ENCODE peak calls at places on chromosomes 12 and 14, in nine cellular contexts. I is kidney epithelial cell; C is left ventricle myocardium inferior; B is right lobe of liver; A is dorsolateral prefrontal cortex; S is stomach; J is CD8-positive, alpha-beta T cell; E is AG10803; Z is psoas muscle. Q is an unnamed sample.

GRCh38 chr12:12586879-12587675 is 24.4 kb upstream of the DUSP16 start:
- DNase-seq in E (no peak), J (no peak), I (no peak), C (no peak), B (no peak), Z (no peak), A (no peak), S (no peak), Q (no peak)

GRCh38 chr14:89701079-89702043 is 253.2 kb downstream of the EFCAB11 start:
- DNase-seq in J (peak; percentile 78), Z (peak; percentile 94), A (peak; percentile 78), I (peak; percentile 23), S (peak; percentile 90), E (peak; percentile 70), C (peak; percentile 90), B (peak; percentile 95), Q (peak; percentile 71)

GRCh38 chr12:133057446-133057845 is 20.1 kb downstream of the ZNF84 start:
- DNase-seq in I (no peak), A (no peak), Z (no peak), S (no peak), B (no peak), E (no peak), C (no peak), J (no peak), Q (peak; percentile 8)

GRCh38 chr14:105014032-105014431 is 6.9 kb downstream of the CDCA4 start:
- DNase-seq in B (no peak), S (no peak), Z (no peak), E (no peak), J (no peak), I (no peak), C (no peak), A (no peak), Q (no peak)

GRCh38 chr12:34051486-34051885 is 29.2 kb downstream of the ALG10 start:
- DNase-seq in I (no peak), J (no peak), S (no peak), E (no peak), Z (no peak), C (no peak), A (no peak), B (no peak), Q (no peak)

GRCh38 chr12:93244514-93245077 is 133.1 kb upstream of the NUDT4 start:
- DNase-seq in J (no peak), C (no peak), Z (no peak), E (no peak), I (no peak), A (no peak), B (no peak), S (no peak), Q (no peak)

GRCh38 chr12:71195338-71195896 is 37.6 kb upstream of the TSPAN8 start:
- DNase-seq in E (no peak), C (no peak), I (no peak), J (no peak), Z (no peak), A (no peak), B (no peak), S (no peak), Q (no peak)

GRCh38 chr12:46808317-46808716 is 17.5 kb downstream of the SLC38A4 start:
- DNase-seq in J (no peak), Z (no peak), C (no peak), B (no peak), S (no peak), E (no peak), I (no peak), A (no peak), Q (no peak)

GRCh38 chr12:41437578-41437977 is 249.5 kb downstream of the PDZRN4 start:
- DNase-seq in I (peak; percentile 16), C (no peak), A (no peak), B (no peak), Z (no peak), J (no peak), E (no peak), S (no peak), Q (peak; percentile 0)

GRCh38 chr12:123839826-123840225 is 77.7 kb downstream of the DNAH10 start:
- DNase-seq in E (no peak), J (no peak), C (no peak), B (no peak), S (no peak), Z (no peak), A (no peak), I (no peak), Q (no peak)

GRCh38 chr14:104844306-104845032 is 20.6 kb upstream of the CEP170B start:
- DNase-seq in B (peak; percentile 46), J (no peak), E (no peak), A (no peak), Z (no peak), I (no peak), S (no peak), C (no peak), Q (no peak)

GRCh38 chr14:92382677-92383076 is 59.7 kb downstream of the SLC24A4 start:
- DNase-seq in J (no peak), S (no peak), A (no peak), Z (no peak), C (no peak), B (no peak), E (no peak), I (no peak), Q (peak; percentile 4)

GRCh38 chr12:123983822-123984485 is 10.9 kb downstream of the ZNF664 start:
- DNase-seq in C (no peak), I (no peak), E (peak; percentile 76), B (no peak), S (peak; percentile 41), A (peak; percentile 69), J (peak; percentile 37), Z (no peak), Q (peak; percentile 85)

GRCh38 chr12:131087991-131088700 is 134.4 kb downstream of the ADGRD1 start:
- DNase-seq in B (peak; percentile 50), I (no peak), Z (no peak), S (peak; percentile 20), J (no peak), C (no peak), E (no peak), A (peak; percentile 31), Q (no peak)

GRCh38 chr12:753401-754237 is 1.2 kb downstream of the WNK1 start:
- DNase-seq in Z (peak; percentile 83), A (peak; percentile 61), C (peak; percentile 50), E (no peak), I (no peak), S (peak; percentile 51), B (peak; percentile 79), J (peak; percentile 16), Q (peak; percentile 29)

GRCh38 chr12:3256103-3256551 is 178.9 kb downstream of the TSPAN9 start:
- DNase-seq in S (no peak), B (no peak), C (peak; percentile 58), A (no peak), I (no peak), E (no peak), Z (peak; percentile 84), J (no peak), Q (no peak)

GRCh38 chr12:75294338-75294737 is 35.8 kb downstream of the CAPS2 start:
- DNase-seq in S (no peak), Z (no peak), I (no peak), E (no peak), A (no peak), C (no peak), J (no peak), B (no peak), Q (no peak)

GRCh38 chr12:26936559-26937442 is 980 bp downstream of the INTS13 start:
- DNase-seq in C (no peak), B (no peak), I (no peak), J (no peak), A (no peak), S (no peak), Z (no peak), E (no peak), Q (no peak)

DNA sequence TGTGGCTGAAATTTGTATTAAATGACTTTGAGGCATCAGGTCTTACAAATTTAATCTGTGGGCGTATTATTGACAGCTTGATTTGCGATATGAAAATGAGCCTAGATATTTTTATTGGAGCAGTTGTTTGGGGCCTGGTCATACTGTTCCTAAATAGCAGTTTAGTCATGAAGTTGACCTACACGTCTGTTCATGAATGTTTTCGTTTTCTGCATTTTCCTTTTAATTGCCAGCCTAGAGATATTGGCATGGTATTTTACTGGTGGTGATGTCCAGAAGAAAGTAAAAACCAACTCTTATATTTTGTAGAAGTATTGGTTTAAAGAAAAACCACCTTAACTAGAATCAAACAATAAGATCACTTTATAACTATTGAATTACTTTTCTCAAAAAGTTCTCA is 1.8 kb downstream of the EML1 start:
- DNase-seq in A (no peak), C (no peak), I (no peak), E (no peak), S (no peak), Z (no peak), J (no peak), B (no peak), Q (no peak)
- TF ChIP-seq CTCF in A (no peak), C (no peak), I (no peak), E (no peak), S (no peak), Z (no peak), J (no peak), B (no peak), Q (no peak)

GRCh38 chr12:25372969-25373368 is 122.2 kb upstream of the KRAS start:
- DNase-seq in Z (no peak), A (no peak), B (no peak), S (no peak), I (no peak), E (no peak), C (no peak), J (no peak), Q (no peak)
- H3K4me3 ChIP-seq in Z (no peak overlapping the region), A (no peak overlapping the region), B (no peak overlapping the region), S (no peak overlapping the region), I (no peak overlapping the region), E (no peak overlapping the region), C (no peak overlapping the region), J (no peak overlapping the region), Q (no peak overlapping the region)

DNA sequence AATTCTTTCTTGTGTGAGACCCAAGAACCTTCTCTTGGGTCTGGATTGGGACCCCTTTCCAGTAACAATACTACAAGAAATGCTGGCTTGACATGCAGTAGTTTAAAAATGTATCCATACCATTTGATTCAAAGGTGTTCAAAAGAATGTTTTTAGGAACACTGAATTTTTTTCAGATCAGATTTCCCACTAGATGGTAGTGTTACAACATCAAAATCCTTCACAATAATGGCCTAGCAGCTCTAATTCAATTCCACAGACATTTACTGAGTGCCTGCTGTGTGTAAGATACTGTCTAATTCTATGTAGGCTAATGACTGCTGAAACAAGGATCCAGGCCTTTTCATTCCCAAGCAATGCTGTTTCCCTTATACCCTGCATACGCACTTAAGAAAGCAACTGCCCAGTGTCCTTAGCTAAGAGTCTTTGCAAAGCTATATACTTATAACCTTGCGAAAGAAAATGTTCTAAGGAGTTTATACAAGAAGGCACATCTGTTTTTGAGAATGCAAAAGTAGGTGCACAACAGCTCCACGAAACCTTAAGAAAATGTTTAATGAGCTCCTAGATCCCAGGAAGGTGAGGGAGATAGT is 50.7 kb upstream of the PKP2 start:
- DNase-seq in A (no peak), Z (no peak), B (no peak), S (no peak), I (no peak), E (no peak), J (no peak), C (no peak), Q (peak; percentile 31)
- TF ChIP-seq CTCF in A (peak; percentile 53), Z (no peak), B (peak; percentile 7), S (no peak), I (peak; percentile 5), E (no peak), J (no peak), C (no peak), Q (no peak)

DNA sequence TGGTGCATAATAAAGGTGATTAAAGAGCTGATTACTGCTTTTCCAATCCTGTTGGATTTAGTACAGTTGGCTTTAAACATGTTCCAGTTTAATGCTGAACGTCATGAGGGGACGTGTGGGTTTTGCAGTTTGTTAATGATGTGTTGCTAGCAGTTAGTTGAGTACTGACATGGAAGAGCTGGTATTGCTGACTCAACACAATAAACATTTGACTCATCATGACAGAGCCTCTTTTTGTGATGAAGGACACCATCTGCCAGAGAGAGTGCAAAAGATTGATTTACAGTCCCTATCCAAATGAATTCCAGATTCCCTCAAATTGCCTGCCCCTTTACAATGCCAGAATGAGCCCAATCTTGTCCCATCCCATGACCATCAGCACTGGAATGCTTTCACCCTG is 346.2 kb upstream of the PRICKLE1 start:
- DNase-seq in I (no peak), S (no peak), E (no peak), B (no peak), C (no peak), J (no peak), Z (no peak), A (no peak), Q (no peak)
- H3K4me3 ChIP-seq in I (no peak overlapping the region), S (no peak overlapping the region), E (no peak overlapping the region), B (no peak overlapping the region), C (no peak overlapping the region), J (no peak overlapping the region), Z (no peak overlapping the region), A (no peak overlapping the region), Q (no peak overlapping the region)